ENCODE peak calls at places on chromosomes 3 and 15, in four cellular contexts. K, Y, I and T are unnamed samples.

GRCh38 chr15:76866008-76866407 is 39.1 kb downstream of the SCAPER start:
- DNase-seq in Y (no peak), I (no peak), K (peak), T (no peak)

GRCh38 chr3:132174500-132174899 is 139.7 kb upstream of the CPNE4 start:
- DNase-seq in K (peak), I (no peak), Y (no peak), T (no peak)

GRCh38 chr3:16059700-16060357 is 114.7 kb upstream of the GALNT15 start:
- DNase-seq in K (no peak), Y (no peak), I (no peak), T (no peak)

GRCh38 chr3:69744507-69744906 is 5.2 kb downstream of the MITF start:
- DNase-seq in K (no peak), I (no peak), Y (no peak), T (no peak)

GRCh38 chr3:55959681-55960080 is 472.6 kb upstream of the WNT5A start:
- DNase-seq in Y (no peak), I (no peak), K (no peak), T (no peak)

GRCh38 chr3:194686816-194687637 is 1.3 kb downstream of the FAM43A start:
- DNase-seq in Y (peak), K (peak), I (no peak), T (no peak)

GRCh38 chr3:180680097-180680430 is 775 bp upstream of the CCDC39 start:
- DNase-seq in K (peak), I (no peak), Y (no peak), T (no peak)

GRCh38 chr3:106827515-106828213 is 549.6 kb upstream of the CCDC54 start:
- DNase-seq in I (no peak), Y (no peak), K (peak), T (no peak)

GRCh38 chr3:71710906-71711494 is 14.2 kb downstream of the EIF4E3 start:
- DNase-seq in I (no peak), K (peak), Y (no peak), T (no peak)

GRCh38 chr3:141421639-141422319 is 53.5 kb downstream of the ZBTB38 start:
- DNase-seq in I (no peak), K (peak), Y (no peak), T (no peak)

GRCh38 chr3:81437683-81438082 is 323.8 kb downstream of the GBE1 start:
- DNase-seq in I (no peak), Y (no peak), K (no peak), T (no peak)

GRCh38 chr3:33315826-33316225 is 38.6 kb downstream of the FBXL2 start:
- DNase-seq in I (no peak), K (peak), Y (no peak), T (no peak)

GRCh38 chr3:68771683-68772082 is 160.7 kb downstream of the TAFA4 start:
- DNase-seq in I (no peak), Y (no peak), K (no peak), T (no peak)

GRCh38 chr3:98722389-98722788 is 40.8 kb upstream of the ST3GAL6 start:
- DNase-seq in K (no peak), I (no peak), Y (no peak), T (no peak)

GRCh38 chr3:118842147-118842863 is 192.3 kb downstream of the IGSF11 start:
- DNase-seq in Y (no peak), K (no peak), I (no peak), T (no peak)

GRCh38 chr3:169764453-169765280 is at the start of gene TERC:
- DNase-seq in Y (peak), K (peak), I (peak), T (peak)

GRCh38 chr15:65743637-65744252 is 48.3 kb downstream of the DENND4A start:
- DNase-seq in I (no peak), Y (no peak), K (no peak), T (no peak)

GRCh38 chr3:160697628-160698382 is 20.8 kb downstream of the ARL14 start:
- DNase-seq in Y (no peak), I (no peak), K (peak), T (no peak)

GRCh38 chr3:156246939-156247725 is 126.8 kb downstream of the KCNAB1 start:
- DNase-seq in Y (no peak), I (no peak), K (peak), T (no peak)

GRCh38 chr3:145015243-145015642 is 1043.6 kb downstream of the DIPK2A start:
- DNase-seq in Y (no peak), K (peak), I (no peak), T (no peak)

GRCh38 chr15:81299630-81300273 is 24.2 kb downstream of the STARD5 start:
- DNase-seq in Y (no peak), K (no peak), I (no peak), T (no peak)

GRCh38 chr3:63561879-63562278 is 90.6 kb upstream of the SNTN start:
- DNase-seq in Y (no peak), I (no peak), K (no peak), T (no peak)

GRCh38 chr3:25176999-25177398 is 251.1 kb upstream of the RARB start:
- DNase-seq in Y (no peak), I (no peak), K (no peak), T (no peak)

GRCh38 chr3:43363621-43364266 is 77.4 kb downstream of the SNRK start:
- DNase-seq in Y (peak), K (peak), I (no peak), T (no peak)

GRCh38 chr3:23461069-23461468 is 257.9 kb downstream of the UBE2E2 start:
- DNase-seq in Y (no peak), I (no peak), K (no peak), T (no peak)

GRCh38 chr15:35182841-35183479 is 97.9 kb upstream of the NANOGP8 start:
- DNase-seq in I (no peak), K (no peak), Y (no peak), T (no peak)

GRCh38 chr3:141360888-141361598 is 7.3 kb upstream of the ZBTB38 start:
- DNase-seq in K (peak), I (no peak), Y (no peak), T (no peak)

GRCh38 chr3:149581248-149581647 is 76.6 kb downstream of the WWTR1 start:
- DNase-seq in I (no peak), Y (no peak), K (no peak), T (no peak)

GRCh38 chr3:160987982-160988964 is 116.9 kb downstream of the B3GALNT1 start:
- DNase-seq in I (no peak), K (no peak), Y (no peak), T (no peak)

GRCh38 chr3:71583569-71584215 is at the start of gene FOXP1:
- DNase-seq in K (peak), Y (peak), I (peak), T (peak)

GRCh38 chr15:75348563-75349350 is 1.9 kb downstream of the NEIL1 start:
- DNase-seq in I (no peak), Y (peak), K (no peak), T (no peak)

GRCh38 chr15:51841401-51842040 is 12.1 kb downstream of the TMOD3 start:
- DNase-seq in K (no peak), I (no peak), Y (no peak), T (no peak)

GRCh38 chr3:78035020-78035660 is 995.2 kb downstream of the ROBO2 start:
- DNase-seq in I (no peak), Y (no peak), K (no peak), T (no peak)

GRCh38 chr3:110650752-110651151 is 420.9 kb upstream of the NECTIN3 start:
- DNase-seq in Y (no peak), I (no peak), K (no peak), T (no peak)

GRCh38 chr3:196789773-196790419 is 50.2 kb downstream of the PAK2 start:
- DNase-seq in I (no peak), Y (no peak), K (no peak), T (no peak)

GRCh38 chr3:195906865-195907729 is 1.3 kb downstream of the TNK2 start:
- DNase-seq in Y (no peak), K (no peak), I (peak), T (no peak)

GRCh38 chr15:41857316-41857715 is 18.7 kb downstream of the PLA2G4B start:
- DNase-seq in K (no peak), I (no peak), Y (no peak), T (no peak)

GRCh38 chr15:41862515-41863116 is 24.0 kb downstream of the PLA2G4B start:
- DNase-seq in I (no peak), Y (no peak), K (no peak), T (no peak)

GRCh38 chr15:41861736-41862356 is 23.2 kb downstream of the PLA2G4B start:
- DNase-seq in Y (no peak), I (no peak), K (no peak), T (no peak)

GRCh38 chr15:41858756-41859155 is 20.1 kb downstream of the PLA2G4B start:
- DNase-seq in Y (no peak), K (no peak), I (no peak), T (no peak)

GRCh38 chr15:41860049-41860828 is 21.6 kb downstream of the PLA2G4B start:
- DNase-seq in K (no peak), I (no peak), Y (no peak), T (no peak)
- TF ChIP-seq CTCF in K (peak), I (peak), Y (no peak), T (no peak)

DNA sequence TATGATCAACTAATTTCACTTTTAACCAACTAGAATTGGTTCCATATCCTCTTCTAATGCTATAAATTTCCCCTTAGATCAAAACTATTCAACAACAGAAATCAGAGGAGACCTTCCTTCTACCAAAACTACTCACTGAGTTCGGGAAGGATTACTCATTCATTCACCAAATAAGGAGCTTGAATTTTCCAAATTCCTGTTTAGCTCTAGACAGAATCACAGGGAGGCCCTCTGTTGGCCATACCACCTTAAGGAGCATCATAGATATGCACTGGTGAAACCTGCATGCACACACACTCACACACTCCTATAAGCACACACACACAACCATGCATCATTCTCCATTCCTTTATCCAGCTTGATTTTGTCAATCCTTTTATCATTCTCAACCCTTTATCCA is 49.0 kb downstream of the SUCLG2 start:
- DNase-seq in K (peak), I (no peak), Y (no peak), T (no peak)
- TF ChIP-seq CTCF in K (peak), I (no peak), Y (no peak), T (no peak)

GRCh38 chr3:901953-902778 is 190.7 kb upstream of the CNTN6 start:
- DNase-seq in Y (no peak), I (no peak), K (peak), T (no peak)
- TF ChIP-seq CTCF in Y (no peak), I (peak), K (peak), T (peak)

DNA sequence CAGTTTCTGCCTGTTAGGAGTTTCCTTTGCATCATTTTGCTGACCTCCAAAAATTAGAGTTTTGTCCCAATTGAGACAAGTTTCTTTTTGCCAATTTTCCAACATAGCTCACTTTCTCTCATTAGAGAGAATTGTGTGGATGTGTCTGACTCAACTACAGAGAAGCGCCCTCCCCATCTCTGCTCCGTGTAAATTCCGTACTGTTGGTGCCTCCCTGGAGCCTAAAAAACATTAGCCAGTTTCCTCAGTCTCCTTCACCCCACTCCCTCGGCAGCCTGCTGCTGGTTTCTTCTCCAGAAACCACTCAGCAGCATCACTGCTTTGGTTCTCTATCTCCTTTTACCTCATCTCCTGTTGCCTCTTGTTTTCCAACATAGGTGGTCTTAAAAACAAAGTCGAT is 286.8 kb downstream of the SHOX2 start:
- DNase-seq in I (no peak), K (no peak), Y (no peak), T (no peak)
- TF ChIP-seq CTCF in I (no peak), K (no peak), Y (no peak), T (no peak)

GRCh38 chr3:45345849-45346535 is 42.4 kb upstream of the LARS2 start:
- DNase-seq in K (no peak), Y (no peak), I (no peak), T (no peak)

GRCh38 chr3:45347329-45348000 is 40.9 kb upstream of the LARS2 start:
- DNase-seq in K (peak), Y (no peak), I (no peak), T (no peak)

GRCh38 chr3:45337839-45338470 is 50.4 kb upstream of the LARS2 start:
- DNase-seq in K (no peak), Y (no peak), I (no peak), T (no peak)

GRCh38 chr3:45341876-45342275 is 46.5 kb upstream of the LARS2 start:
- DNase-seq in K (no peak), Y (no peak), I (no peak), T (no peak)

DNA sequence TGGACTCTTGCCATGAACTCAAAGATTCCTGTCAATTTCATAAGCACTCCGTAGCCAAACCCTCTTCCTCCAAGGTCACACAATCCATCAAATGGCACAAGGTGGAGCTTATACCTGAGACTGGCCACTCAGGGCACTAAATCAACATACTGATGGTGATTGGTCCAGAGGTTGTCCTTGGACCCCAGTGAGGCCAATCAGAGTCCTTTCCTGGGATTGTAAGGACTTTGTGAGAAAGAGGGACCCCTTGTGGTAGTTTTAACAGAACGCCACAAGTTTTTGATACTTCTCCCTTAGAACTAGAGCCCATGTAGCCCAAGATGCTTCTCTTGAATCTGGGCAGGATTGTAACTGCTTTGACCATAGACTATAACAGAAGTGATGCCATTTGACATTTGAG is 44.4 kb upstream of the LARS2 start:
- DNase-seq in K (no peak), Y (no peak), I (no peak), T (no peak)
- TF ChIP-seq CTCF in K (no peak), Y (no peak), I (no peak), T (no peak)

DNA sequence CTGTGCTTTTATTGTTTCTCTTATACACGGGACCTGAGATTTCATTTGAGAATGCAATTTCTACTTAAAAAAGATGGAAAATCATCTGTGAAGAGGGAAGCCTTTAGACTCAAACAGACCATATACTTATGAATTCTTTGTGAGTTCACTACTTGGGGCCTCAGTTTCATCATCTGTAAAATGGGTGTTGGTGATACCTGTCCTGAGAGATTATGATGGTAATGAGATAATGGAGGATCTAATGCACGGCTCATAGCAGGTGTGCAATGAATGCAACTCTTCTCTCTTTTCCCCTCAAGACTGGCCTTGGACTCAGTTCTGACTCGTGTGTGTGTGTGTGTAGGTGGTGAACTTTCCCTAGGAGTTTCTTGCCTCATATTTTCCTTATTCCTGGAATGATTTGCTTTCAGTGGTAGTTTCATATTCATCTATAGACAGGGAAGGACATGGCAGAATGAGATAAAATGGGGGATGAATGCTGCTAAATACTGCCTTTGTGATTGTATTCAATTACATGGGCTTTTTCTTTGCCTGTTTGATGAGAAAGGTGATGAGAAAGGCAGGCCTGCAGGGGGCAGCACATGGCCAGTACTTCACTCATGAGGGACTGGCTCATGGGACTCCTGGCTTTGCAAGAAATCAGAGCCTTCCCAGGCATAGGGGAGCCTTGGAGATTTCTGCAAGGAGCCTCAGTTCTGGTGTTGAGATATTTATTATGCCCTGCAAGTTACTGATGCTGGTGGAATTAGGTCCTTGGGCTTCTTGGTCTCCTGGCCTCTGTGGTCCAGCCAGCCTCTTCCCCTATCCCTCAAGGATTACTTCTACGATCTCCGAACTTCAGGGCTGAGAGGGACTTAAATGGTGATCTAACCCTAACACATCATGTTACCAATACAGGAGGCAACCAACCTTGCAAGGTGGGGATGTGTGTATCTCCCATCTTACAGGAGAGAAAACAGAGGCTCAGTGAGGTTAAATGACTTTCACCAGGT is 70.7 kb downstream of the RPLP1 start:
- DNase-seq in K (peak), I (peak), Y (peak), T (peak)
- TF ChIP-seq CTCF in K (peak), I (peak), Y (peak), T (peak)

DNA sequence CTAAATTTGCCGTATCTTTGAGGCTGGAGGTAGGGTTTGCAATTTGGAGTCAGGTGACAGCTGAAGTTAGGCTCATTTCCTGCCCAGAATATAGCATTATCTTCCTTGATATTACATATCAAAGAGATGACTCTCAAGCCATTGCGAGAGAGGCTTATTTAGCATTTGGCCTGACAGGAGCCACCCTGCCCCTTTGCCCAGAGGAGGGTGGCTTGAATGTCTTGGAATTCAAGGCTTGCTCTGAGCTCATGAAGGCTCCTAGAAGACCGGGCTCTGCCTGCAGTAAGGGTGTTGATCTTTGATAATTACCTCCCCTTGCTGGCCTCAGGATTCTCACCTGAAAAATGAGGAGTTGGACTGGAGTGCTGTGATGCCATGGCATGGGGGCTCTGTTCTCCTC is 251.4 kb upstream of the C2CD4B start:
- DNase-seq in Y (no peak), I (no peak), K (no peak), T (no peak)
- TF ChIP-seq CTCF in Y (no peak), I (no peak), K (no peak), T (no peak)